ENCODE peak calls at places on chromosomes 1 and 21, in six cellular contexts. C is HTR-8/SVneo; T is astrocyte of the spinal cord; P is small intestine; W is activated CD4-positive, CD25-positive, alpha-beta regulatory T cell; Q is Karpas-422. J is an unnamed sample.

GRCh38 chr1:219741011-219741859 is 128.3 kb upstream of the ZC3H11B start:
- DNase-seq in C (no peak), P (no peak), Q (no peak), W (no peak), T (no peak), J (no peak)

GRCh38 chr1:82284213-82284612 is 483.5 kb downstream of the ADGRL2 start:
- DNase-seq in P (no peak), Q (no peak), T (no peak), W (no peak), C (no peak), J (no peak)

GRCh38 chr1:17588048-17588781 is 48.7 kb downstream of the ARHGEF10L start:
- DNase-seq in W (no peak), T (peak), Q (no peak), P (peak), C (peak), J (no peak)

GRCh38 chr1:36905941-36906340 is 128.4 kb downstream of the GRIK3 start:
- DNase-seq in Q (no peak), P (no peak), T (no peak), W (no peak), C (no peak), J (no peak)

GRCh38 chr1:6955357-6956154 is 170.3 kb downstream of the CAMTA1 start:
- DNase-seq in Q (no peak), C (no peak), W (no peak), T (no peak), P (peak), J (no peak)

GRCh38 chr21:14875704-14876364 is 189.0 kb downstream of the NRIP1 start:
- DNase-seq in Q (no peak), C (no peak), T (no peak), P (no peak), W (no peak), J (no peak)

GRCh38 chr1:63475761-63476160 is 47.3 kb downstream of the ITGB3BP start:
- DNase-seq in T (no peak), W (no peak), C (no peak), P (no peak), Q (no peak), J (no peak)

GRCh38 chr1:53043271-53043670 is 18.7 kb upstream of the PODN start:
- DNase-seq in Q (no peak), C (no peak), W (no peak), P (no peak), T (peak), J (no peak)

GRCh38 chr1:11013160-11013531 is 692 bp downstream of the TARDBP start:
- DNase-seq in Q (no peak), W (no peak), C (peak), T (no peak), P (no peak), J (no peak)

GRCh38 chr21:29245104-29245643 is 53.5 kb upstream of the BACH1 start:
- DNase-seq in P (no peak), T (no peak), W (no peak), C (no peak), Q (no peak), J (no peak)

GRCh38 chr1:67347688-67348472 is 40.2 kb downstream of the IL12RB2 start:
- DNase-seq in P (peak), C (peak), T (peak), Q (peak), W (no peak), J (no peak)

GRCh38 chr1:200938955-200939354 is 44.3 kb downstream of the INAVA start:
- DNase-seq in Q (no peak), W (no peak), P (no peak), T (no peak), C (no peak), J (no peak)

GRCh38 chr1:226778657-226779058 is 39.6 kb upstream of the ITPKB start:
- DNase-seq in W (no peak), T (peak), Q (no peak), P (peak), C (peak), J (no peak)

GRCh38 chr1:30412241-30413110 is 310.9 kb downstream of the MATN1 start:
- DNase-seq in T (no peak), P (no peak), Q (peak), C (peak), W (no peak), J (no peak)

GRCh38 chr1:197199923-197200467 is 53.5 kb upstream of the ASPM start:
- DNase-seq in Q (no peak), P (peak), C (no peak), T (no peak), W (no peak), J (no peak)

GRCh38 chr1:244273845-244274619 is 177.7 kb downstream of the ADSS2 start:
- DNase-seq in T (peak), W (no peak), Q (no peak), P (peak), C (peak), J (no peak)

GRCh38 chr1:230090194-230090711 is 23.2 kb downstream of the GALNT2 start:
- DNase-seq in T (peak), P (no peak), C (peak), W (no peak), Q (no peak), J (no peak)

GRCh38 chr1:6585841-6586240 is 6.0 kb downstream of the ZBTB48 start:
- DNase-seq in P (no peak), W (no peak), C (no peak), Q (no peak), T (no peak), J (no peak)

GRCh38 chr1:193960499-193960898 is 774.1 kb upstream of the B3GALT2 start:
- DNase-seq in C (no peak), P (no peak), W (no peak), Q (no peak), T (no peak), J (no peak)

GRCh38 chr1:52552236-52552504 is 722 bp downstream of the TUT4 start:
- DNase-seq in C (no peak), T (no peak), W (peak), P (peak), Q (peak), J (peak)

GRCh38 chr1:26290061-26290415 is 10.2 kb downstream of the SH3BGRL3 start:
- DNase-seq in C (no peak), W (no peak), P (no peak), T (no peak), Q (no peak), J (no peak)

GRCh38 chr1:101769520-101769919 is 227.2 kb downstream of the OLFM3 start:
- DNase-seq in C (no peak), P (peak), Q (peak), T (no peak), W (no peak), J (no peak)

GRCh38 chr1:25245809-25246599 is 1.2 kb downstream of the RSRP1 start:
- DNase-seq in T (peak), W (no peak), C (no peak), Q (no peak), P (peak), J (no peak)

GRCh38 chr1:36881071-36881405 is 153.3 kb downstream of the GRIK3 start:
- DNase-seq in Q (no peak), P (no peak), T (no peak), W (no peak), C (no peak), J (no peak)

GRCh38 chr1:41282679-41283317 is 40.7 kb upstream of the SCMH1 start:
- DNase-seq in P (peak), T (no peak), W (no peak), Q (peak), C (peak), J (peak)

J was measured in activated B cell treated with CpG ODN at 0.5 μM for 24 hours.